ENCODE peak calls at places on chromosomes 5 and 9, in five cellular contexts. M is GM23338, L is fibroblast of lung, F is GM23248, E is astrocyte. H is an unnamed sample. For H3K79me2 and H3K27me3, the result is how much of the 10 kb centered on the place peaks cover.

GRCh38 chr5:149732500-149733128 is 2.5 kb downstream of the PPARGC1B start:
- DNase-seq in M (peak), L (no peak), F (peak), E (no peak), H (no peak)

GRCh38 chr9:110897899-110898298 is 140.4 kb downstream of the LPAR1 start:
- DNase-seq in M (no peak), L (no peak), F (peak), E (no peak), H (peak)

GRCh38 chr5:80369521-80369920 is 38.3 kb upstream of the ZFYVE16 start:
- DNase-seq in M (no peak), L (no peak), F (no peak), E (no peak), H (no peak)

GRCh38 chr9:34656992-34657391 is 5.0 kb downstream of the IL11RA start:
- DNase-seq in M (no peak), L (no peak), F (no peak), E (no peak), H (no peak)

GRCh38 chr5:143016777-143017374 is 246.7 kb downstream of the ARHGAP26 start:
- DNase-seq in M (peak), L (peak), F (peak), E (peak), H (no peak)

GRCh38 chr5:33980030-33980429 is 4.5 kb downstream of the SLC45A2 start:
- DNase-seq in M (no peak), L (no peak), F (no peak), E (no peak), H (no peak)

GRCh38 chr9:83382421-83382820 is 155.8 kb downstream of the FRMD3 start:
- DNase-seq in M (no peak), L (no peak), F (no peak), E (no peak), H (no peak)

GRCh38 chr9:4497855-4498254 is 7.6 kb downstream of the SLC1A1 start:
- DNase-seq in M (no peak), L (no peak), F (peak), E (peak), H (peak)

GRCh38 chr9:100064872-100065581 is 33.8 kb downstream of the ERP44 start:
- DNase-seq in M (no peak), L (peak), F (peak), E (peak), H (no peak)

GRCh38 chr9:124489222-124489621 is 18.0 kb downstream of the NR5A1 start:
- DNase-seq in M (no peak), L (no peak), F (peak), E (peak), H (no peak)

GRCh38 chr5:36462295-36463021 is 143.9 kb upstream of the SLC1A3 start:
- DNase-seq in M (no peak), L (no peak), F (peak), E (peak), H (no peak)

GRCh38 chr9:102087141-102087540 is 348.7 kb upstream of the GRIN3A start:
- DNase-seq in M (no peak), L (no peak), F (no peak), E (no peak), H (no peak)

GRCh38 chr5:62600560-62601252 is 22.1 kb downstream of the LRRC70 start:
- DNase-seq in M (no peak), L (no peak), F (no peak), E (no peak), H (no peak)

GRCh38 chr5:9924614-9925013 is 294.5 kb upstream of the TAS2R1 start:
- DNase-seq in M (no peak), L (peak), F (peak), E (peak), H (peak)

GRCh38 chr5:123085638-123086286 is 3.3 kb upstream of the PRDM6 start:
- DNase-seq in M (peak), L (no peak), F (no peak), E (no peak), H (peak)

GRCh38 chr5:93785475-93785874 is 44.1 kb upstream of the POU5F2 start:
- DNase-seq in M (no peak), L (no peak), F (no peak), E (no peak), H (no peak)

GRCh38 chr9:118017607-118018122 is 313.5 kb downstream of the TLR4 start:
- DNase-seq in M (no peak), L (no peak), F (no peak), E (no peak), H (no peak)

GRCh38 chr5:125372694-125373621 is 626.5 kb upstream of the ZNF608 start:
- DNase-seq in M (peak), L (peak), F (peak), E (peak), H (peak)

GRCh38 chr5:76785493-76785892 is 33.3 kb upstream of the F2RL1 start:
- DNase-seq in M (no peak), L (no peak), F (peak), E (peak), H (peak)

GRCh38 chr9:123716339-123716738 is 213.6 kb downstream of the DENND1A start:
- DNase-seq in M (no peak), L (no peak), F (no peak), E (no peak), H (no peak)

GRCh38 chr5:40240111-40240510 is 439.6 kb upstream of the PTGER4 start:
- DNase-seq in M (no peak), L (peak), F (peak), E (no peak), H (no peak)

GRCh38 chr5:123156577-123157296 is 67.7 kb downstream of the PRDM6 start:
- DNase-seq in M (no peak), L (peak), F (peak), E (peak), H (peak)

GRCh38 chr9:116687074-116687761 is at the start of gene TRIM32:
- DNase-seq in M (peak), L (peak), F (peak), E (peak), H (peak)
- H3K79me2 ChIP-seq in M (under half), L (under half), F (half or more), E (half or more), H (half or more)

GRCh38 chr9:93588641-93589609 is 12.5 kb downstream of the PHF2 start:
- DNase-seq in M (no peak), L (no peak), F (peak), E (peak), H (no peak)

GRCh38 chr9:93587651-93588347 is 11.4 kb downstream of the PHF2 start:
- DNase-seq in M (no peak), L (no peak), F (no peak), E (no peak), H (no peak)

GRCh38 chr9:93586290-93587057 is 10.1 kb downstream of the PHF2 start:
- DNase-seq in M (no peak), L (no peak), F (peak), E (no peak), H (no peak)

GRCh38 chr9:93585695-93586094 is 9.3 kb downstream of the PHF2 start:
- DNase-seq in M (no peak), L (no peak), F (no peak), E (no peak), H (no peak)

DNA sequence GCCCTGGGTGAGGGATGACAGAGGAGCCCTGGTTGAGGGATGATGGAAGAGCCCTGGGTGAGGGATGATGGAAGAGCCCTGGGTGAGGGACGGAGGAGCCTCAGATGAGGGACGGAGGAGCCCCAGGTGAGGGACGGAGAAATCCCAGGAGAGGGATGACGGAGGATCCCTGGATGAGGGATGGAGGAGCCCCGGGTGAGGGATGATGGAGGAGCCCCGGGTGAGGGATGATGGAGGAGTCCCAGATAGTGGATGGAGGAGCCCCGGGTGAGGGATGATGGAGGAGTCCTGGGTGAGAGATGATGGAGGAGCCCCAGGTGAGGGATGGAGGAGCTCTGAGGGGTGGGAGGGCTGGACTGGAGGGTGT is 10.9 kb downstream of the PHF2 start:
- DNase-seq in M (no peak), L (no peak), F (no peak), E (no peak), H (no peak)
- H3K27me3 ChIP-seq in M (under half), L (under half), F (under half), E (under half), H (under half)

DNA sequence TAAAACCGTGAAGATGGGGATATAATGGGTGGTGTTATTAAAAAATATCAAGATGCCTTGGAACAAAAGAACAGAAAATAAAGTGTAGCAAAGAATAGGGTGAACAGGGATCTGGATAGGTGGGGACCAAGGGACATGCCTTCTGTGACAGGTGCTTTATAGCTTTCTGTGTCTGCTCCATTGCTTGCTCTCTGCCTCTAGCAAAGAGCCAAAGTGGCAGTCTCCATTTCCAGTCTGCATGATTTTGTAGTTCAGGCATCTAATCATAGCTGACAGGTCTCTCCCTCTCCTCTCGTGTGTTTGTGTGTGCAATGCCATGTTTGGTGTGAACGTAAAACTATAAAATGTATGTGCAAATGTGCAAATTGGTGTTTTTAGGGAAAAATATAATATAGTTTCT is 35.0 kb downstream of the LRRTM2 start:
- DNase-seq in M (no peak), L (no peak), F (no peak), E (no peak), H (no peak)
- H3K79me2 ChIP-seq in M (half or more), L (under half), F (half or more), E (half or more), H (half or more)

GRCh38 chr5:51378415-51378777 is 4.9 kb upstream of the ISL1 start:
- DNase-seq in M (peak), L (no peak), F (no peak), E (no peak), H (peak)
- H3K27me3 ChIP-seq in M (half or more), L (under half), F (half or more), E (half or more), H (under half)

GRCh38 chr5:172127581-172127980 is 60.4 kb downstream of the STK10 start:
- DNase-seq in M (no peak), L (no peak), F (no peak), E (no peak), H (no peak)

GRCh38 chr5:172137046-172137445 is 51.0 kb downstream of the STK10 start:
- DNase-seq in M (no peak), L (no peak), F (no peak), E (no peak), H (no peak)

GRCh38 chr5:172129174-172129764 is 58.8 kb downstream of the STK10 start:
- DNase-seq in M (no peak), L (no peak), F (no peak), E (no peak), H (no peak)

GRCh38 chr5:172133359-172134029 is 54.5 kb downstream of the STK10 start:
- DNase-seq in M (no peak), L (peak), F (peak), E (peak), H (peak)
- H3K79me2 ChIP-seq in M (under half), L (under half), F (half or more), E (under half), H (half or more)

GRCh38 chr5:1670342-1670741 is 129.3 kb downstream of the MRPL36 start:
- DNase-seq in M (no peak), L (no peak), F (peak), E (peak), H (no peak)
- H3K27me3 ChIP-seq in M (under half), L (under half), F (under half), E (under half), H (half or more)

GRCh38 chr5:180809403-180810209 is 7.0 kb upstream of the MGAT1 start:
- DNase-seq in M (peak), L (peak), F (peak), E (peak), H (peak)
- H3K79me2 ChIP-seq in M (under half), L (under half), F (half or more), E (under half), H (under half)

DNA sequence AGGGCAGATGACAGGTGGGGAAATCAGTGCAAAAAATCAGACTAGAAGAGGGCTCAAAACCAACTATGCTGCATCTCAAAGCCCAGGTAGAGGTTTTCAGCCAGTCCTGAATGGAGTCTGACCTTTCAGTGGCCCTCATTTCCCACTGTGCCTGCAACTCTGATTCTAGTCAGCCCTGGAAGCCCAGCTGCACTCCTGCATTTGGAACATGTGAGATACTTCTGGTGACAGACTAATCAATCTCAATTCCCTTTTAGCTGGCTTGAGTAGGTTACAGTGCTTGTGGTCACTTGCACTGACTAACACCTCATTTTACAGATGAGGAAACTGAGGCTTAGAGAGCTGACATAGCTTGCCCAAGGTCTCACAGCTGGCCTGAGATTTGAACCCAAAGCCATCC is 7.9 kb upstream of the ACSL6 start:
- DNase-seq in M (no peak), L (no peak), F (no peak), E (no peak), H (no peak)
- H3K27me3 ChIP-seq in M (under half), L (under half), F (under half), E (under half), H (under half)

H was measured in osteoblast.